ENCODE peak calls at places on chromosomes 7 and 10, in six cellular contexts. One of them, this sample, is unnamed.

GRCh38 chr7:45998506-45998905 is 77.4 kb upstream of the IGFBP3 start:
- DNase-seq in mesenteric fat pad: no peak
- DNase-seq in activated T-cell treated with anti-CD3 and anti-CD28 coated beads for 48 hours: no peak
- DNase-seq in activated CD4-positive, alpha-beta memory T cell treated with anti-CD3 and anti-CD28 coated beads, Interleukin-2, amount 10 ng/mL, durations not matched to agents 7 days and 5 days: no peak
- DNase-seq in heart left ventricle: no peak
- DNase-seq in CD8-positive, alpha-beta memory T cell: no peak
- DNase-seq in this sample: no peak

GRCh38 chr10:119022846-119023552 is 6.5 kb upstream of the NANOS1 start:
- DNase-seq in mesenteric fat pad: no peak
- DNase-seq in activated T-cell treated with anti-CD3 and anti-CD28 coated beads for 48 hours: no peak
- DNase-seq in activated CD4-positive, alpha-beta memory T cell treated with anti-CD3 and anti-CD28 coated beads, Interleukin-2, amount 10 ng/mL, durations not matched to agents 7 days and 5 days: no peak
- DNase-seq in heart left ventricle: no peak
- DNase-seq in CD8-positive, alpha-beta memory T cell: no peak
- DNase-seq in this sample: peak

GRCh38 chr10:76868088-76868949 is 769.3 kb downstream of the KCNMA1 start:
- DNase-seq in mesenteric fat pad: no peak
- DNase-seq in activated T-cell treated with anti-CD3 and anti-CD28 coated beads for 48 hours: no peak
- DNase-seq in activated CD4-positive, alpha-beta memory T cell treated with anti-CD3 and anti-CD28 coated beads, Interleukin-2, amount 10 ng/mL, durations not matched to agents 7 days and 5 days: no peak
- DNase-seq in heart left ventricle: no peak
- DNase-seq in CD8-positive, alpha-beta memory T cell: no peak
- DNase-seq in this sample: no peak

GRCh38 chr10:5584895-5585516 is 60.2 kb downstream of the CALML3 start:
- DNase-seq in mesenteric fat pad: no peak
- DNase-seq in activated T-cell treated with anti-CD3 and anti-CD28 coated beads for 48 hours: no peak
- DNase-seq in activated CD4-positive, alpha-beta memory T cell treated with anti-CD3 and anti-CD28 coated beads, Interleukin-2, amount 10 ng/mL, durations not matched to agents 7 days and 5 days: no peak
- DNase-seq in heart left ventricle: no peak
- DNase-seq in CD8-positive, alpha-beta memory T cell: no peak
- DNase-seq in this sample: no peak

GRCh38 chr10:91691981-91692380 is 59.1 kb upstream of the PPP1R3C start:
- DNase-seq in mesenteric fat pad: no peak
- DNase-seq in activated T-cell treated with anti-CD3 and anti-CD28 coated beads for 48 hours: no peak
- DNase-seq in activated CD4-positive, alpha-beta memory T cell treated with anti-CD3 and anti-CD28 coated beads, Interleukin-2, amount 10 ng/mL, durations not matched to agents 7 days and 5 days: no peak
- DNase-seq in heart left ventricle: no peak
- DNase-seq in CD8-positive, alpha-beta memory T cell: no peak
- DNase-seq in this sample: no peak

GRCh38 chr10:3036155-3036554 is 31.2 kb upstream of the PFKP start:
- DNase-seq in mesenteric fat pad: no peak
- DNase-seq in activated T-cell treated with anti-CD3 and anti-CD28 coated beads for 48 hours: no peak
- DNase-seq in activated CD4-positive, alpha-beta memory T cell treated with anti-CD3 and anti-CD28 coated beads, Interleukin-2, amount 10 ng/mL, durations not matched to agents 7 days and 5 days: no peak
- DNase-seq in heart left ventricle: no peak
- DNase-seq in CD8-positive, alpha-beta memory T cell: no peak
- DNase-seq in this sample: no peak

GRCh38 chr7:136079478-136079892 is 102.3 kb upstream of the MTPN start:
- DNase-seq in mesenteric fat pad: no peak
- DNase-seq in activated T-cell treated with anti-CD3 and anti-CD28 coated beads for 48 hours: no peak
- DNase-seq in activated CD4-positive, alpha-beta memory T cell treated with anti-CD3 and anti-CD28 coated beads, Interleukin-2, amount 10 ng/mL, durations not matched to agents 7 days and 5 days: no peak
- DNase-seq in heart left ventricle: no peak
- DNase-seq in CD8-positive, alpha-beta memory T cell: no peak
- DNase-seq in this sample: no peak

GRCh38 chr7:29806131-29806792 is at the start of gene WIPF3:
- DNase-seq in mesenteric fat pad: no peak
- DNase-seq in activated T-cell treated with anti-CD3 and anti-CD28 coated beads for 48 hours: peak
- DNase-seq in activated CD4-positive, alpha-beta memory T cell treated with anti-CD3 and anti-CD28 coated beads, Interleukin-2, amount 10 ng/mL, durations not matched to agents 7 days and 5 days: no peak
- DNase-seq in heart left ventricle: peak
- DNase-seq in CD8-positive, alpha-beta memory T cell: no peak
- DNase-seq in this sample: no peak

GRCh38 chr10:76864913-76865312 is 772.7 kb downstream of the KCNMA1 start:
- DNase-seq in mesenteric fat pad: no peak
- DNase-seq in activated T-cell treated with anti-CD3 and anti-CD28 coated beads for 48 hours: no peak
- DNase-seq in activated CD4-positive, alpha-beta memory T cell treated with anti-CD3 and anti-CD28 coated beads, Interleukin-2, amount 10 ng/mL, durations not matched to agents 7 days and 5 days: no peak
- DNase-seq in heart left ventricle: no peak
- DNase-seq in CD8-positive, alpha-beta memory T cell: no peak
- DNase-seq in this sample: no peak

GRCh38 chr7:130844811-130845580 is 111.0 kb upstream of the KLF14 start:
- DNase-seq in mesenteric fat pad: no peak
- DNase-seq in activated T-cell treated with anti-CD3 and anti-CD28 coated beads for 48 hours: no peak
- DNase-seq in activated CD4-positive, alpha-beta memory T cell treated with anti-CD3 and anti-CD28 coated beads, Interleukin-2, amount 10 ng/mL, durations not matched to agents 7 days and 5 days: no peak
- DNase-seq in heart left ventricle: no peak
- DNase-seq in CD8-positive, alpha-beta memory T cell: no peak
- DNase-seq in this sample: peak

GRCh38 chr7:37142943-37143342 is 305.7 kb downstream of the ELMO1 start:
- DNase-seq in mesenteric fat pad: no peak
- DNase-seq in activated T-cell treated with anti-CD3 and anti-CD28 coated beads for 48 hours: no peak
- DNase-seq in activated CD4-positive, alpha-beta memory T cell treated with anti-CD3 and anti-CD28 coated beads, Interleukin-2, amount 10 ng/mL, durations not matched to agents 7 days and 5 days: no peak
- DNase-seq in heart left ventricle: no peak
- DNase-seq in CD8-positive, alpha-beta memory T cell: no peak
- DNase-seq in this sample: no peak

GRCh38 chr10:63256047-63256773 is 123.1 kb downstream of the NRBF2 start:
- DNase-seq in mesenteric fat pad: no peak
- DNase-seq in activated T-cell treated with anti-CD3 and anti-CD28 coated beads for 48 hours: no peak
- DNase-seq in activated CD4-positive, alpha-beta memory T cell treated with anti-CD3 and anti-CD28 coated beads, Interleukin-2, amount 10 ng/mL, durations not matched to agents 7 days and 5 days: no peak
- DNase-seq in heart left ventricle: no peak
- DNase-seq in CD8-positive, alpha-beta memory T cell: no peak
- DNase-seq in this sample: no peak

GRCh38 chr7:48078470-48078869 is 10.6 kb upstream of the UPP1 start:
- DNase-seq in mesenteric fat pad: no peak
- DNase-seq in activated T-cell treated with anti-CD3 and anti-CD28 coated beads for 48 hours: no peak
- DNase-seq in activated CD4-positive, alpha-beta memory T cell treated with anti-CD3 and anti-CD28 coated beads, Interleukin-2, amount 10 ng/mL, durations not matched to agents 7 days and 5 days: no peak
- DNase-seq in heart left ventricle: no peak
- DNase-seq in CD8-positive, alpha-beta memory T cell: no peak
- DNase-seq in this sample: no peak

GRCh38 chr10:101779544-101780186 is 3.6 kb downstream of the NPM3 start:
- DNase-seq in mesenteric fat pad: peak
- DNase-seq in activated T-cell treated with anti-CD3 and anti-CD28 coated beads for 48 hours: peak
- DNase-seq in activated CD4-positive, alpha-beta memory T cell treated with anti-CD3 and anti-CD28 coated beads, Interleukin-2, amount 10 ng/mL, durations not matched to agents 7 days and 5 days: peak
- DNase-seq in heart left ventricle: peak
- DNase-seq in CD8-positive, alpha-beta memory T cell: peak
- DNase-seq in this sample: no peak

GRCh38 chr10:67612577-67613537 is 83.1 kb downstream of the CTNNA3 start:
- DNase-seq in mesenteric fat pad: no peak
- DNase-seq in activated T-cell treated with anti-CD3 and anti-CD28 coated beads for 48 hours: peak
- DNase-seq in activated CD4-positive, alpha-beta memory T cell treated with anti-CD3 and anti-CD28 coated beads, Interleukin-2, amount 10 ng/mL, durations not matched to agents 7 days and 5 days: peak
- DNase-seq in heart left ventricle: no peak
- DNase-seq in CD8-positive, alpha-beta memory T cell: peak
- DNase-seq in this sample: no peak

GRCh38 chr7:140232959-140233649 is 56.3 kb upstream of the KDM7A start:
- DNase-seq in mesenteric fat pad: no peak
- DNase-seq in activated T-cell treated with anti-CD3 and anti-CD28 coated beads for 48 hours: no peak
- DNase-seq in activated CD4-positive, alpha-beta memory T cell treated with anti-CD3 and anti-CD28 coated beads, Interleukin-2, amount 10 ng/mL, durations not matched to agents 7 days and 5 days: no peak
- DNase-seq in heart left ventricle: no peak
- DNase-seq in CD8-positive, alpha-beta memory T cell: no peak
- DNase-seq in this sample: no peak

GRCh38 chr10:79287973-79288715 is 59.1 kb upstream of the PPIF start:
- DNase-seq in mesenteric fat pad: no peak
- DNase-seq in activated T-cell treated with anti-CD3 and anti-CD28 coated beads for 48 hours: no peak
- DNase-seq in activated CD4-positive, alpha-beta memory T cell treated with anti-CD3 and anti-CD28 coated beads, Interleukin-2, amount 10 ng/mL, durations not matched to agents 7 days and 5 days: no peak
- DNase-seq in heart left ventricle: no peak
- DNase-seq in CD8-positive, alpha-beta memory T cell: no peak
- DNase-seq in this sample: no peak

GRCh38 chr10:107733731-107734130 is 569.2 kb upstream of the SORCS1 start:
- DNase-seq in mesenteric fat pad: no peak
- DNase-seq in activated T-cell treated with anti-CD3 and anti-CD28 coated beads for 48 hours: no peak
- DNase-seq in activated CD4-positive, alpha-beta memory T cell treated with anti-CD3 and anti-CD28 coated beads, Interleukin-2, amount 10 ng/mL, durations not matched to agents 7 days and 5 days: no peak
- DNase-seq in heart left ventricle: no peak
- DNase-seq in CD8-positive, alpha-beta memory T cell: no peak
- DNase-seq in this sample: no peak